ENCODE peak calls at places on chromosomes 3 and 15, in six cellular contexts. X is GM12878, Y is HepG2, L is H1, D is K562, E is GM12891. H is an unnamed sample.

GRCh38 chr3:60161334-60161733 is 1089.9 kb downstream of the FHIT start:
- DNase-seq in X (no peak), Y (no peak), L (no peak), D (no peak), E (no peak), H (no peak)

GRCh38 chr3:70982700-70983140 is 600.8 kb downstream of the FOXP1 start:
- DNase-seq in X (peak), Y (no peak), L (no peak), D (no peak), E (no peak), H (no peak)

GRCh38 chr3:37852097-37852496 is 9.6 kb upstream of the CTDSPL start:
- DNase-seq in X (no peak), Y (no peak), L (no peak), D (no peak), E (no peak), H (no peak)

GRCh38 chr3:174937488-174937887 is 78.4 kb downstream of the NAALADL2 start:
- DNase-seq in X (no peak), Y (no peak), L (no peak), D (no peak), E (no peak), H (no peak)

GRCh38 chr3:105195260-105195659 is 171.4 kb upstream of the ALCAM start:
- DNase-seq in X (no peak), Y (no peak), L (no peak), D (no peak), E (no peak), H (no peak)

GRCh38 chr15:56984681-56985515 is 66.5 kb downstream of the TCF12 start:
- DNase-seq in X (no peak), Y (no peak), L (no peak), D (no peak), E (no peak), H (no peak)

GRCh38 chr15:51380999-51381806 is 39.7 kb downstream of the GLDN start:
- DNase-seq in X (peak), Y (peak), L (peak), D (peak), E (peak), H (peak)

GRCh38 chr3:102712896-102713295 is 278.1 kb downstream of the ZPLD1 start:
- DNase-seq in X (no peak), Y (no peak), L (no peak), D (no peak), E (no peak), H (no peak)

GRCh38 chr3:151440940-151441339 is 19.9 kb downstream of the IGSF10 start:
- DNase-seq in X (no peak), Y (no peak), L (no peak), D (no peak), E (no peak), H (no peak)

GRCh38 chr3:45688194-45688881 is 858 bp upstream of the SACM1L start:
- DNase-seq in X (no peak), Y (peak), L (peak), D (peak), E (no peak), H (no peak)

GRCh38 chr3:151580592-151580991 is 119.7 kb upstream of the IGSF10 start:
- DNase-seq in X (no peak), Y (no peak), L (no peak), D (no peak), E (no peak), H (no peak)

GRCh38 chr15:31080618-31081017 is 20.9 kb downstream of the TRPM1 start:
- DNase-seq in X (no peak), Y (no peak), L (peak), D (peak), E (no peak), H (no peak)

GRCh38 chr3:41700155-41700554 is 261.7 kb downstream of the ULK4 start:
- DNase-seq in X (no peak), Y (no peak), L (no peak), D (peak), E (no peak), H (no peak)

GRCh38 chr3:21839592-21839991 is 88.6 kb upstream of the ZNF385D start:
- DNase-seq in X (no peak), Y (no peak), L (peak), D (peak), E (no peak), H (no peak)

GRCh38 chr3:98556164-98557130 is 24.7 kb downstream of the GPR15 start:
- DNase-seq in X (peak), Y (no peak), L (no peak), D (no peak), E (no peak), H (no peak)

GRCh38 chr3:178186666-178187065 is 349.6 kb upstream of the KCNMB2 start:
- DNase-seq in X (no peak), Y (no peak), L (no peak), D (no peak), E (no peak), H (no peak)

GRCh38 chr3:149085828-149086231 is 503 bp downstream of the HLTF start:
- DNase-seq in X (no peak), Y (peak), L (no peak), D (peak), E (no peak), H (no peak)

GRCh38 chr15:38864827-38865604 is 300.4 kb upstream of the RASGRP1 start:
- DNase-seq in X (no peak), Y (no peak), L (no peak), D (no peak), E (no peak), H (no peak)

GRCh38 chr3:45601156-45601555 is 6.6 kb downstream of the LIMD1 start:
- DNase-seq in X (no peak), Y (no peak), L (no peak), D (no peak), E (no peak), H (no peak)

GRCh38 chr3:13069495-13069894 is 3.7 kb downstream of the IQSEC1 start:
- DNase-seq in X (peak), Y (no peak), L (no peak), D (no peak), E (peak), H (peak)

GRCh38 chr15:77507151-77507847 is 86.6 kb downstream of the HMG20A start:
- DNase-seq in X (no peak), Y (no peak), L (no peak), D (no peak), E (no peak), H (no peak)

GRCh38 chr3:193301441-193301840 is 60.4 kb downstream of the PLAAT1 start:
- DNase-seq in X (no peak), Y (no peak), L (no peak), D (no peak), E (no peak), H (no peak)

GRCh38 chr3:119304201-119304713 is 10.1 kb downstream of the ARHGAP31 start:
- DNase-seq in X (no peak), Y (no peak), L (no peak), D (no peak), E (no peak), H (no peak)

GRCh38 chr15:65724479-65724878 is 67.6 kb downstream of the DENND4A start:
- DNase-seq in X (no peak), Y (no peak), L (no peak), D (no peak), E (no peak), H (no peak)

GRCh38 chr3:136193273-136194043 is 2.7 kb downstream of the MSL2 start:
- DNase-seq in X (no peak), Y (no peak), L (no peak), D (no peak), E (no peak), H (no peak)

GRCh38 chr15:68789041-68789920 is 31.4 kb downstream of the ANP32A start:
- DNase-seq in X (no peak), Y (no peak), L (no peak), D (no peak), E (no peak), H (no peak)

GRCh38 chr3:40841131-40841530 is 316.4 kb downstream of the ZNF621 start:
- DNase-seq in X (no peak), Y (no peak), L (no peak), D (no peak), E (no peak), H (no peak)

GRCh38 chr3:126180477-126181397 is at the start of gene ALDH1L1:
- DNase-seq in X (no peak), Y (peak), L (peak), D (no peak), E (no peak), H (no peak)

GRCh38 chr3:141969711-141970110 is 93.3 kb downstream of the ATP1B3 start:
- DNase-seq in X (no peak), Y (no peak), L (no peak), D (no peak), E (no peak), H (no peak)

GRCh38 chr3:168113848-168114247 is 18.1 kb upstream of the GOLIM4 start:
- DNase-seq in X (no peak), Y (no peak), L (no peak), D (peak), E (no peak), H (no peak)

GRCh38 chr15:40928975-40929729 is at the start of gene DLL4:
- DNase-seq in X (no peak), Y (peak), L (peak), D (peak), E (no peak), H (no peak)

GRCh38 chr3:184608209-184608608 is 46.6 kb downstream of the EPHB3 start:
- DNase-seq in X (no peak), Y (no peak), L (no peak), D (no peak), E (no peak), H (no peak)

GRCh38 chr3:124351430-124352142 is 359.7 kb upstream of the ROPN1 start:
- DNase-seq in X (no peak), Y (peak), L (no peak), D (peak), E (peak), H (no peak)

GRCh38 chr3:56754753-56755365 is 46.9 kb downstream of the ARHGEF3 start:
- DNase-seq in X (peak), Y (no peak), L (no peak), D (no peak), E (no peak), H (no peak)

GRCh38 chr15:31517711-31518110 is 191.1 kb downstream of the KLF13 start:
- DNase-seq in X (no peak), Y (no peak), L (no peak), D (no peak), E (no peak), H (no peak)

GRCh38 chr3:170809975-170810357 is 60.0 kb downstream of the RPL22L1 start:
- DNase-seq in X (no peak), Y (no peak), L (no peak), D (no peak), E (no peak), H (no peak)

GRCh38 chr3:42654331-42655201 is 1.1 kb downstream of the ZBTB47 start:
- DNase-seq in X (no peak), Y (peak), L (peak), D (peak), E (peak), H (no peak)

GRCh38 chr15:25181290-25182097 is 226.7 kb downstream of the SNRPN start:
- DNase-seq in X (no peak), Y (no peak), L (no peak), D (no peak), E (no peak), H (peak)

GRCh38 chr15:91885714-91886265 is 32.3 kb downstream of the SLCO3A1 start:
- DNase-seq in X (no peak), Y (no peak), L (peak), D (no peak), E (no peak), H (no peak)

GRCh38 chr15:80694624-80695098 is 449 bp upstream of the ABHD17C start:
- DNase-seq in X (no peak), Y (no peak), L (peak), D (no peak), E (peak), H (peak)

DNA sequence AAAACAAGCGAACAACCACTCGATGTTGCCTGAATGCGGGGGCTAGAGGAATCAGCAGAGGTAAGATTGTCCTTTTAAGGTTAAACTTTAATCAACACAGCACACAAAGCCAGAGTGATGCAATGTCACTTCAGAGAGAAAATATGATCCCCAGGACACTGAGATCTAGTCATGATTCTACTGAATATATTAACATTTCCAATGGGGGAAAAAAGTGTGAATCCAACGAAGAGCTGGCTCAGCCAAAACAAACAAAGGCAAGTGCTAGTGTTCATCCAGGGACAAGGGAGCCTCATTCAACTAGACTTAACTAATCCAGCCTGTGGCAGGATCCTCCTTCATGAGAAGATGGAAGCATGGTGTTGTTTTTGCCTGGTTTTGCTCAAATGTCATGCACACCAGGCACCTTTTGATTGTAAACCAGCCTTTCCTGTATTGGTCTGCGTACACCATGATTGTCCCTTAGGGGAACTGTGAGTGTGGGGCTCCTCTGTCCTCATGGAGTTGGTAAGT is 35.8 kb downstream of the SCG5 start:
- DNase-seq in X (no peak), Y (peak), L (no peak), D (no peak), E (no peak), H (no peak)
- TF ChIP-seq TAF1 in X (no peak), Y (peak), L (no peak), D (no peak), E (no peak), H (no peak)

GRCh38 chr3:52893723-52894122 is 3.6 kb downstream of the STIMATE start:
- DNase-seq in X (no peak), Y (peak), L (no peak), D (no peak), E (no peak), H (no peak)
- TF ChIP-seq POLR2A in X (no peak), Y (no peak), L (no peak), D (no peak), E (no peak), H (no peak)

GRCh38 chr15:84654689-84655453 is 788 bp upstream of the WDR73 start:
- DNase-seq in X (no peak), Y (peak), L (peak), D (peak), E (peak), H (no peak)
- TF ChIP-seq POLR2AphosphoS5 in X (no peak), Y (no peak), L (no peak), D (no peak), E (no peak), H (no peak)

GRCh38 chr3:115982629-115983028 is 359.3 kb downstream of the GAP43 start:
- DNase-seq in X (no peak), Y (no peak), L (no peak), D (no peak), E (no peak), H (no peak)

GRCh38 chr3:115989927-115990326 is 366.6 kb downstream of the GAP43 start:
- DNase-seq in X (no peak), Y (no peak), L (no peak), D (no peak), E (no peak), H (no peak)

GRCh38 chr3:115982121-115982520 is 358.8 kb downstream of the GAP43 start:
- DNase-seq in X (no peak), Y (no peak), L (no peak), D (no peak), E (no peak), H (no peak)

GRCh38 chr3:115990669-115991068 is 367.4 kb downstream of the GAP43 start:
- DNase-seq in X (no peak), Y (no peak), L (no peak), D (no peak), E (no peak), H (no peak)

GRCh38 chr3:115986555-115987207 is 363.4 kb downstream of the GAP43 start:
- DNase-seq in X (no peak), Y (peak), L (no peak), D (peak), E (no peak), H (no peak)
- TF ChIP-seq TAF1 in X (no peak), Y (no peak), L (no peak), D (no peak), E (no peak), H (no peak)

GRCh38 chr3:134373278-134373941 is 837 bp downstream of the AMOTL2 start:
- DNase-seq in X (no peak), Y (peak), L (peak), D (no peak), E (no peak), H (no peak)
- TF ChIP-seq POLR2A in X (no peak), Y (no peak), L (peak), D (no peak), E (no peak), H (no peak)

DNA sequence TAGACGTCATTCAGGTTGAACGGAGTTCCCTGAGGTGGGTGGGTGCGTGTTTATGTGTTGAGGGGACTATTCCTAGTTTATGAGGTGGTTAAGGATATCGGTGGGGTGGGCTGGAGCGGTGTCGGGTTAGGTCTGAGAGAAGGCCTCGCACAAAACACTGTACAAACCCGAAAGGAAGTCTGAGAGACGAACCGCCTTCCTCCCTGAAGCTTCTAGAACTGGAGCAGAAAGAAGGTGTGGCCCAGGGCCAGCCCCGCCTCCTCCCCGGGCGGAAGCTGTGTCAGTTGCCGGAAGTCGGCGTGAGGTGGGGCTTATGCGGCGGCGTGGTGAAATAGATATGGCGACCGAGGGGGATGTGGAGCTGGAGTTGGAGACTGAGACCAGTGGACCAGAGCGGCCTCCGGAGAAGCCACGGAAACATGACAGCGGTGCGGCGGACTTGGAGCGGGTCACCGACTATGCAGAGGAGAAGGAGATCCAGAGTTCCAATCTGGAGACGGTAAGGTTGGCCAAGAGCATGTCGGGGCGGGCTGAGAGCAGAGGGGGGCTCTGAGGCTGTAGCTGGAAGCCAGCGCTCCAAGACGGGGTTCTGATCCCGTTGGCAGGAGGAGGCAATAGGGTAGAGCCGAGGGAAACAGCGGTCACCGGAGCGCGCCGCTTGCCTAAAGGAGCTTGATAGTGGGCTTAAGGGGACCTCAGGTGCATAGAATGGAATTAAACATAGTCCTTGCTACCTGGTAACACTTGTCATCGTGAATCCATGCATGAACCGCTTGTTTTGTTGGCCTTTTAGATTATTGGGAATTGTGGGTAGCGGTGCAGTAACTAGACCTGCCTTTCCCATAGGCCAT is at the start of gene HYPK:
- DNase-seq in X (peak), Y (peak), L (peak), D (peak), E (peak), H (peak)
- TF ChIP-seq POLR2AphosphoS5 in X (peak), Y (peak), L (peak), D (peak), E (peak), H (peak)